ENCODE peak calls at places on chromosomes 7 and 10, in nine cellular contexts. One of them, this sample, is unnamed.

GRCh38 chr10:73812662-73813061 is 1.3 kb upstream of the NDST2 start:
- DNase-seq in cardiac fibroblast: no peak
- DNase-seq in gastrocnemius medialis: no peak
- DNase-seq in AG09309: no peak
- DNase-seq in fibroblast of lung: no peak
- DNase-seq in brain microvascular endothelial cell: no peak
- DNase-seq in NB4: no peak
- DNase-seq in heart left ventricle: no peak
- DNase-seq in neural progenitor cell: peak
- DNase-seq in this sample: no peak

GRCh38 chr7:129252133-129252532 is 27.3 kb downstream of the AHCYL2 start:
- DNase-seq in cardiac fibroblast: no peak
- DNase-seq in fibroblast of lung: no peak
- DNase-seq in NB4: no peak
- DNase-seq in AG09309: no peak
- DNase-seq in heart left ventricle: no peak
- DNase-seq in brain microvascular endothelial cell: no peak
- DNase-seq in gastrocnemius medialis: no peak
- DNase-seq in neural progenitor cell: no peak
- DNase-seq in this sample: no peak

GRCh38 chr10:132867801-132868644 is 74.3 kb downstream of the CFAP46 start:
- DNase-seq in AG09309: no peak
- DNase-seq in brain microvascular endothelial cell: no peak
- DNase-seq in heart left ventricle: peak
- DNase-seq in NB4: no peak
- DNase-seq in neural progenitor cell: no peak
- DNase-seq in fibroblast of lung: no peak
- DNase-seq in cardiac fibroblast: no peak
- DNase-seq in gastrocnemius medialis: peak
- DNase-seq in this sample: peak

GRCh38 chr10:118753331-118753730 is 1.4 kb downstream of the CACUL1 start:
- DNase-seq in brain microvascular endothelial cell: peak
- DNase-seq in heart left ventricle: no peak
- DNase-seq in AG09309: no peak
- DNase-seq in neural progenitor cell: no peak
- DNase-seq in gastrocnemius medialis: no peak
- DNase-seq in cardiac fibroblast: peak
- DNase-seq in NB4: no peak
- DNase-seq in fibroblast of lung: peak
- DNase-seq in this sample: no peak

GRCh38 chr7:139725077-139725476 is 52.7 kb downstream of the HIPK2 start:
- DNase-seq in cardiac fibroblast: peak
- DNase-seq in AG09309: peak
- DNase-seq in NB4: no peak
- DNase-seq in neural progenitor cell: no peak
- DNase-seq in brain microvascular endothelial cell: peak
- DNase-seq in gastrocnemius medialis: no peak
- DNase-seq in heart left ventricle: no peak
- DNase-seq in fibroblast of lung: peak
- DNase-seq in this sample: peak

GRCh38 chr7:116984917-116985316 is 31.6 kb downstream of the ST7 start:
- DNase-seq in fibroblast of lung: peak
- DNase-seq in NB4: peak
- DNase-seq in heart left ventricle: no peak
- DNase-seq in neural progenitor cell: peak
- DNase-seq in gastrocnemius medialis: no peak
- DNase-seq in brain microvascular endothelial cell: no peak
- DNase-seq in AG09309: no peak
- DNase-seq in cardiac fibroblast: peak
- DNase-seq in this sample: peak

GRCh38 chr7:45048748-45049147 is 40.0 kb downstream of the NACAD start:
- DNase-seq in cardiac fibroblast: no peak
- DNase-seq in heart left ventricle: no peak
- DNase-seq in NB4: no peak
- DNase-seq in AG09309: no peak
- DNase-seq in brain microvascular endothelial cell: no peak
- DNase-seq in gastrocnemius medialis: no peak
- DNase-seq in neural progenitor cell: no peak
- DNase-seq in fibroblast of lung: no peak
- DNase-seq in this sample: no peak

GRCh38 chr7:100897111-100897608 is 1.5 kb upstream of the ACHE start:
- DNase-seq in cardiac fibroblast: no peak
- DNase-seq in AG09309: no peak
- DNase-seq in NB4: peak
- DNase-seq in fibroblast of lung: no peak
- DNase-seq in neural progenitor cell: peak
- DNase-seq in brain microvascular endothelial cell: no peak
- DNase-seq in heart left ventricle: peak
- DNase-seq in gastrocnemius medialis: no peak
- DNase-seq in this sample: peak

GRCh38 chr7:100171840-100172239 is 3.4 kb upstream of the GAL3ST4 start:
- DNase-seq in gastrocnemius medialis: no peak
- DNase-seq in NB4: no peak
- DNase-seq in fibroblast of lung: no peak
- DNase-seq in cardiac fibroblast: no peak
- DNase-seq in neural progenitor cell: no peak
- DNase-seq in brain microvascular endothelial cell: no peak
- DNase-seq in AG09309: no peak
- DNase-seq in heart left ventricle: no peak
- DNase-seq in this sample: peak

GRCh38 chr10:48594371-48594770 is 10.5 kb downstream of the ARHGAP22 start:
- DNase-seq in AG09309: no peak
- DNase-seq in NB4: no peak
- DNase-seq in gastrocnemius medialis: no peak
- DNase-seq in neural progenitor cell: no peak
- DNase-seq in fibroblast of lung: no peak
- DNase-seq in heart left ventricle: no peak
- DNase-seq in cardiac fibroblast: no peak
- DNase-seq in brain microvascular endothelial cell: no peak
- DNase-seq in this sample: no peak

GRCh38 chr10:88457680-88458079 is 125.4 kb downstream of the RNLS start:
- DNase-seq in AG09309: no peak
- DNase-seq in cardiac fibroblast: no peak
- DNase-seq in heart left ventricle: no peak
- DNase-seq in NB4: no peak
- DNase-seq in gastrocnemius medialis: peak
- DNase-seq in neural progenitor cell: no peak
- DNase-seq in fibroblast of lung: no peak
- DNase-seq in brain microvascular endothelial cell: no peak
- DNase-seq in this sample: no peak
- TF ChIP-seq CTCF in AG09309: no peak
- TF ChIP-seq CTCF in cardiac fibroblast: no peak
- TF ChIP-seq CTCF in heart left ventricle: no peak
- TF ChIP-seq CTCF in NB4: no peak
- TF ChIP-seq CTCF in gastrocnemius medialis: no peak
- TF ChIP-seq CTCF in neural progenitor cell: no peak
- TF ChIP-seq CTCF in fibroblast of lung: no peak
- TF ChIP-seq CTCF in brain microvascular endothelial cell: no peak
- TF ChIP-seq CTCF in this sample: no peak

GRCh38 chr7:92880212-92881090 is 44.1 kb upstream of the CDK6 start:
- DNase-seq in AG09309: no peak
- DNase-seq in gastrocnemius medialis: no peak
- DNase-seq in heart left ventricle: no peak
- DNase-seq in brain microvascular endothelial cell: no peak
- DNase-seq in neural progenitor cell: peak
- DNase-seq in NB4: peak
- DNase-seq in cardiac fibroblast: peak
- DNase-seq in fibroblast of lung: peak
- DNase-seq in this sample: peak
- TF ChIP-seq CTCF in AG09309: no peak
- TF ChIP-seq CTCF in gastrocnemius medialis: no peak
- TF ChIP-seq CTCF in heart left ventricle: peak
- TF ChIP-seq CTCF in brain microvascular endothelial cell: peak
- TF ChIP-seq CTCF in neural progenitor cell: peak
- TF ChIP-seq CTCF in NB4: peak
- TF ChIP-seq CTCF in cardiac fibroblast: peak
- TF ChIP-seq CTCF in fibroblast of lung: peak
- TF ChIP-seq CTCF in this sample: peak

DNA sequence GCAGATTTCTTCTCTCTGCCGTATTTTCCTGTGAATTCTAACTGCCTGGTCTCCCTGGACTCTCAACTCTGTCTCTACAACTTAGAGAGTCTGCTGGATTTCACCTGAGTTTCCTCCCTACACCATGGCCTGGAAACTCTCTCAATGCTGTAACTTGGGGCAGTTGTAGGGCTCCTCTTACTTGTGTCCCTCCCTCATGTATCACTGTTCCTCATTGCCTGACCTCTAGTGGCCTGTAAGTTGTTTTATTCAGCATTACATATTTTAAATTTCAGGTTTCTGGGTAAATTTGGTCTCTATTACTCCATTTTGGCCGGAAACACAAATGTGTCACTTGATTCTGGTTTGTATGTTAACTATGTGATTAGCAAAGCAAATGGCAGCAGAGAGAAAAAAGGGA is 70.9 kb downstream of the DYNC1I1 start:
- DNase-seq in brain microvascular endothelial cell: no peak
- DNase-seq in AG09309: no peak
- DNase-seq in neural progenitor cell: peak
- DNase-seq in heart left ventricle: no peak
- DNase-seq in fibroblast of lung: peak
- DNase-seq in gastrocnemius medialis: no peak
- DNase-seq in NB4: peak
- DNase-seq in cardiac fibroblast: peak
- DNase-seq in this sample: no peak
- TF ChIP-seq CTCF in brain microvascular endothelial cell: peak
- TF ChIP-seq CTCF in AG09309: peak
- TF ChIP-seq CTCF in neural progenitor cell: peak
- TF ChIP-seq CTCF in heart left ventricle: peak
- TF ChIP-seq CTCF in fibroblast of lung: peak
- TF ChIP-seq CTCF in gastrocnemius medialis: no peak
- TF ChIP-seq CTCF in NB4: no peak
- TF ChIP-seq CTCF in cardiac fibroblast: peak
- TF ChIP-seq CTCF in this sample: peak

GRCh38 chr7:24748521-24748920 is 8.7 kb downstream of the GSDME start:
- DNase-seq in gastrocnemius medialis: no peak
- DNase-seq in fibroblast of lung: no peak
- DNase-seq in AG09309: no peak
- DNase-seq in brain microvascular endothelial cell: no peak
- DNase-seq in NB4: no peak
- DNase-seq in cardiac fibroblast: no peak
- DNase-seq in heart left ventricle: no peak
- DNase-seq in neural progenitor cell: no peak
- DNase-seq in this sample: no peak

GRCh38 chr7:24750441-24751055 is 6.7 kb downstream of the GSDME start:
- DNase-seq in heart left ventricle: no peak
- DNase-seq in AG09309: no peak
- DNase-seq in gastrocnemius medialis: no peak
- DNase-seq in brain microvascular endothelial cell: peak
- DNase-seq in NB4: no peak
- DNase-seq in fibroblast of lung: no peak
- DNase-seq in neural progenitor cell: no peak
- DNase-seq in cardiac fibroblast: peak
- DNase-seq in this sample: no peak

GRCh38 chr7:24752073-24752800 is 5.0 kb downstream of the GSDME start:
- DNase-seq in AG09309: no peak
- DNase-seq in fibroblast of lung: no peak
- DNase-seq in heart left ventricle: no peak
- DNase-seq in neural progenitor cell: no peak
- DNase-seq in cardiac fibroblast: no peak
- DNase-seq in gastrocnemius medialis: no peak
- DNase-seq in brain microvascular endothelial cell: no peak
- DNase-seq in NB4: no peak
- DNase-seq in this sample: no peak

GRCh38 chr7:24755096-24755495 is 2.2 kb downstream of the GSDME start:
- DNase-seq in NB4: no peak
- DNase-seq in neural progenitor cell: no peak
- DNase-seq in brain microvascular endothelial cell: no peak
- DNase-seq in fibroblast of lung: no peak
- DNase-seq in cardiac fibroblast: no peak
- DNase-seq in heart left ventricle: no peak
- DNase-seq in gastrocnemius medialis: no peak
- DNase-seq in AG09309: no peak
- DNase-seq in this sample: no peak

DNA sequence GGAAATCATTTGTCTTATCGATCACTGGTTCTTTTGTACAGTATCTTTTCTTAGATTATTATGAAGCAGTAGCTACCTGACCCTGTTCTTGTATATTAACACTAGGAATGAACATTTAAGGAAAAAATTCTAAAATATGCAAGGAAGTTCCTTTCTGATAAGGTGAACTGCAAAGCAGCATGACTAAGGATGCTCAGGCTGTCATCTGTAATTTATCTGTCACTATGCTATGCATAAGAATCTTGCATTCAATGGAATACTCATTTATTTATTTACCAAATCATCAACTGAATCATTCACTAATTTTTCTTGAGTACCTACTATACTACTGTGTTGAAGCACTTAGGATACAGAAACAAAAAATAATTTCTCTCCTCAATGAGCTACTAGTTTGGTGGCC is 5.8 kb downstream of the GSDME start:
- DNase-seq in heart left ventricle: no peak
- DNase-seq in NB4: no peak
- DNase-seq in cardiac fibroblast: no peak
- DNase-seq in neural progenitor cell: no peak
- DNase-seq in gastrocnemius medialis: no peak
- DNase-seq in fibroblast of lung: no peak
- DNase-seq in AG09309: no peak
- DNase-seq in brain microvascular endothelial cell: no peak
- DNase-seq in this sample: no peak
- TF ChIP-seq CTCF in heart left ventricle: no peak
- TF ChIP-seq CTCF in NB4: no peak
- TF ChIP-seq CTCF in cardiac fibroblast: no peak
- TF ChIP-seq CTCF in neural progenitor cell: no peak
- TF ChIP-seq CTCF in gastrocnemius medialis: no peak
- TF ChIP-seq CTCF in fibroblast of lung: no peak
- TF ChIP-seq CTCF in AG09309: no peak
- TF ChIP-seq CTCF in brain microvascular endothelial cell: no peak
- TF ChIP-seq CTCF in this sample: no peak

GRCh38 chr10:94314913-94315545 is 47.7 kb downstream of the NOC3L start:
- DNase-seq in heart left ventricle: no peak
- DNase-seq in cardiac fibroblast: peak
- DNase-seq in gastrocnemius medialis: no peak
- DNase-seq in fibroblast of lung: peak
- DNase-seq in brain microvascular endothelial cell: peak
- DNase-seq in neural progenitor cell: peak
- DNase-seq in NB4: no peak
- DNase-seq in AG09309: peak
- DNase-seq in this sample: peak
- TF ChIP-seq CTCF in heart left ventricle: no peak
- TF ChIP-seq CTCF in cardiac fibroblast: no peak
- TF ChIP-seq CTCF in gastrocnemius medialis: no peak
- TF ChIP-seq CTCF in fibroblast of lung: no peak
- TF ChIP-seq CTCF in brain microvascular endothelial cell: peak
- TF ChIP-seq CTCF in neural progenitor cell: no peak
- TF ChIP-seq CTCF in NB4: no peak
- TF ChIP-seq CTCF in AG09309: no peak
- TF ChIP-seq CTCF in this sample: peak